ENCODE peak calls at places on chromosomes 6 and 20, in six cellular contexts. J, E, C, L, S and I are unnamed samples. For H3K4me1, the result is how much of the 10 kb centered on the place peaks cover.

GRCh38 chr20:13839421-13840092 is 54.7 kb downstream of the NDUFAF5 start:
- DNase-seq in L (no peak), E (no peak), J (no peak), C (no peak), S (no peak), I (no peak)

GRCh38 chr6:18493421-18493891 is 106.3 kb downstream of the RNF144B start:
- DNase-seq in S (no peak), J (no peak), L (peak), E (no peak), C (no peak), I (no peak)

GRCh38 chr20:46118481-46119020 is 437 bp downstream of the CD40 start:
- DNase-seq in S (peak), E (no peak), C (no peak), J (no peak), L (peak), I (peak)

GRCh38 chr20:36384022-36384619 is 78.0 kb downstream of the DLGAP4 start:
- DNase-seq in E (no peak), S (no peak), C (peak), L (no peak), J (peak), I (no peak)

GRCh38 chr20:56429496-56429895 is 17.4 kb downstream of the CASS4 start:
- DNase-seq in L (no peak), E (no peak), S (no peak), C (no peak), J (no peak), I (no peak)

GRCh38 chr6:32972353-32973143 is 4.2 kb downstream of the BRD2 start:
- DNase-seq in C (no peak), S (peak), E (no peak), J (no peak), L (no peak), I (peak)

GRCh38 chr6:33714385-33715040 is 3.0 kb upstream of the UQCC2 start:
- DNase-seq in S (peak), C (no peak), L (no peak), J (peak), E (no peak), I (no peak)

GRCh38 chr6:51299649-51300380 is 481.1 kb downstream of the TFAP2B start:
- DNase-seq in E (no peak), C (no peak), L (no peak), S (no peak), J (no peak), I (no peak)

DNA sequence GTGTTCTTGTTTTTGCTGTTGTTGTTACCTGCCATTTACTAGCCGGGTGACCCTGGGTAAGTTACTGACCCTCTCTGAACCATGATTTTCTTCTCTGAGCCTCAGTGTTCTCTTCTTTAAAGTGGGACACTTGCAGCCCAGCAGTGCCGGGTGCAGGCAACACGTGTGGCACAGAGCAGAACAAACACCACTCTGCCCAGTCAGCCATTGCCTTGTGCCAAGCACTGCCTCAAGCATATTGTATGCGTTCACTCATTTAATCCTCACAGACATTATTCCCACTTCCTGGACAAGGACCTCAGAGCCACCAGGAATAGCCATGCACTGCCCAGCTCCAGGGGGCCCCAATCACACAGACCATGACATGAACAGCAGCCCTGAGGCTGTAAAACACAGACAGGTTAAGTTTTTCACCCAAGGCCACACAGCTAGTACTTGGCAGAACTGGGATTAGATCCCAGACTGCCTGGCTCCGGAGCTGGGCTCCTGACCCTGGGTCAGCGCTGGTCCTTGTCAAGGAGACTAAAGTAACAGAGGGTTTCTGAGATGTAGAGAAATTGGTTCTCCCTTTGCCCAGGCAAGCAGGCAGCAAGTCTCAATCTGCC is 74.0 kb upstream of the PTPN1 start:
- DNase-seq in E (no peak), L (no peak), C (no peak), S (no peak), J (no peak), I (no peak)
- H3K4me1 ChIP-seq in E (under half), L (under half), C (under half), S (under half), J (half or more), I (under half)

GRCh38 chr6:43497694-43498093 is 12.5 kb downstream of the LRRC73 start:
- DNase-seq in J (no peak), S (no peak), E (no peak), L (no peak), C (no peak), I (no peak)

GRCh38 chr6:43497129-43497396 is 13.1 kb downstream of the LRRC73 start:
- DNase-seq in S (no peak), J (no peak), C (no peak), E (no peak), L (no peak), I (no peak)

GRCh38 chr6:43494766-43495165 is 15.4 kb downstream of the LRRC73 start:
- DNase-seq in E (no peak), J (no peak), C (no peak), L (no peak), S (no peak), I (no peak)

GRCh38 chr6:43495409-43495941 is 14.7 kb downstream of the LRRC73 start:
- DNase-seq in E (no peak), L (no peak), S (no peak), C (no peak), J (peak), I (no peak)

GRCh38 chr6:43496370-43497128 is 13.6 kb downstream of the LRRC73 start:
- DNase-seq in L (no peak), E (no peak), C (no peak), S (no peak), J (peak), I (no peak)
- TF ChIP-seq CTCF in L (peak), E (peak), C (peak), S (peak), J (peak), I (peak)

GRCh38 chr6:12293931-12294800 is 4.0 kb downstream of the EDN1 start:
- DNase-seq in E (no peak), L (no peak), S (no peak), C (no peak), J (no peak), I (no peak)
- TF ChIP-seq POLR2AphosphoS5 in E (no peak), L (no peak), S (no peak), C (no peak), J (no peak), I (no peak)

GRCh38 chr6:158807515-158808441 is 11.4 kb downstream of the EZR start:
- DNase-seq in J (no peak), L (peak), E (no peak), S (no peak), C (no peak), I (no peak)

GRCh38 chr6:158808918-158809678 is 10.1 kb downstream of the EZR start:
- DNase-seq in J (peak), S (no peak), L (peak), E (no peak), C (no peak), I (no peak)

GRCh38 chr6:158805698-158806373 is 13.3 kb downstream of the EZR start:
- DNase-seq in J (no peak), S (no peak), E (no peak), L (peak), C (no peak), I (no peak)

GRCh38 chr6:158810149-158811095 is 8.7 kb downstream of the EZR start:
- DNase-seq in E (no peak), C (no peak), S (no peak), J (no peak), L (no peak), I (no peak)

GRCh38 chr6:158808442-158808833 is 10.7 kb downstream of the EZR start:
- DNase-seq in L (peak), J (no peak), S (no peak), C (no peak), E (no peak), I (no peak)
- H3K4me1 ChIP-seq in L (half or more), J (half or more), S (half or more), C (half or more), E (under half), I (half or more)

DNA sequence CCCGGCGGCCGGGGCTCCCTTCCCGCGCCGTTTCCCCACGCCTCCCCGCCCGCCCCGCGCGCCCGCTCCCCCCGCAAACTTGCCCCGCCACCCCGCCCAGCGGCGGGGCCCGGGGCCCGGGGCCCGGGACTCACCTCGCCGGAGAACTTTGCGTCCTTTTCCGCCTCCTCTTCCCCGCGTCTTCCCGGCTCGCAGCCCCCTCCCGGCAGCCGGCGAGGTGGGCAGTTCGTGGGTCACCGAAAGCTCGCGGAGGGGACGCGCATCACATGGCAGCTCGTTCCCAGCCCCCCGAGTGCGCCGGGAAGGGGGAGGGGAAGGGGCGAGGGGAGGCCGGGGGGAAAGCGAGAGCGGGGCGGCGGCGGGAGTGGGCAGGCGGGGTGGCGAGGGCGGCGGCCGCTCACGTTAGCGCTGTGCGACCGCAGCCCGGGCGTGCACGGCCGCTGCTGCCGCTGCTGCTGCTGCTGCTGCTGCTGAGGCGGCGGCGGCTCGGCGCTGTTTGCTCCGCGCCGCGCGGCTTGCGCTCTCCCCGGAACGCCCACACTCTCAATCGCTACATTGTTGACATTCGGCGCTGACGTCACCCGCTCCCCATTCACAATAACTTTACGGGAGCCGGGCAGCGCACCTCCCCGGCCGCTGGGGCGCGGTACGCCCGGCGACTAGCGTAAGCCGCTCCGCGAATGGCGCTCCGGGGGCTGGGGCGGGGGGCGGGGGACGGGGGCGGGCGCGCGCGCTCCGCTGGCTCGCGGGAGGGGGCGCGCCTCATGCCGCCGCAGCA is at the start of gene BACH2:
- DNase-seq in S (peak), C (peak), L (peak), E (no peak), J (peak), I (peak)
- TF ChIP-seq CTCF in S (peak), C (peak), L (no peak), E (no peak), J (no peak), I (peak)